ENCODE peak calls at places on chromosomes 4 and X, in five cellular contexts. M is IMR-90, C is H9, Y is neuronal stem cell, X is trophoblast cell. Q is an unnamed sample.

GRCh38 chr4:30720021-30720655 is at the start of gene PCDH7:
- DNase-seq in M (peak), X (no peak), C (peak), Y (peak), Q (peak)

GRCh38 chr4:145722561-145722960 is 42.6 kb downstream of the C4orf51 start:
- DNase-seq in X (no peak), C (no peak), M (no peak), Y (no peak), Q (no peak)

GRCh38 chrX:937391-937790 is 275.1 kb downstream of the CRLF2 start:
- DNase-seq in X (no peak), C (no peak), M (no peak), Y (no peak), Q (no peak)

GRCh38 chr4:89254847-89255246 is 52.8 kb downstream of the GPRIN3 start:
- DNase-seq in M (peak), X (peak), C (peak), Y (no peak), Q (peak)

GRCh38 chr4:101655847-101656246 is 134.7 kb upstream of the BANK1 start:
- DNase-seq in Y (no peak), C (no peak), M (no peak), X (no peak), Q (no peak)

GRCh38 chr4:48252313-48252712 is 17.3 kb downstream of the TEC start:
- DNase-seq in C (no peak), M (no peak), Y (no peak), X (peak), Q (no peak)

GRCh38 chr4:132642196-132642817 is 506.8 kb upstream of the PCDH10 start:
- DNase-seq in X (peak), M (peak), Y (peak), C (peak), Q (peak)

GRCh38 chrX:121298499-121298898 is 251.1 kb downstream of the GLUD2 start:
- DNase-seq in Y (no peak), X (no peak), C (no peak), M (no peak), Q (no peak)

GRCh38 chr4:145153904-145154298 is 26.5 kb downstream of the OTUD4 start:
- DNase-seq in C (no peak), Y (no peak), M (no peak), X (no peak), Q (no peak)

GRCh38 chr4:182400754-182401153 is 157.6 kb downstream of the TENM3 start:
- DNase-seq in C (no peak), Y (no peak), M (no peak), X (no peak), Q (no peak)

GRCh38 chrX:31500920-31501319 is 429.1 kb upstream of the FTHL17 start:
- DNase-seq in Y (no peak), X (no peak), M (peak), C (no peak), Q (no peak)

GRCh38 chr4:7823416-7823824 is 116.2 kb downstream of the AFAP1 start:
- DNase-seq in C (no peak), M (no peak), Y (no peak), X (no peak), Q (no peak)

GRCh38 chr4:135485371-135485770 is 1283.8 kb upstream of the PABPC4L start:
- DNase-seq in Y (no peak), C (no peak), X (no peak), M (no peak), Q (no peak)

DNA sequence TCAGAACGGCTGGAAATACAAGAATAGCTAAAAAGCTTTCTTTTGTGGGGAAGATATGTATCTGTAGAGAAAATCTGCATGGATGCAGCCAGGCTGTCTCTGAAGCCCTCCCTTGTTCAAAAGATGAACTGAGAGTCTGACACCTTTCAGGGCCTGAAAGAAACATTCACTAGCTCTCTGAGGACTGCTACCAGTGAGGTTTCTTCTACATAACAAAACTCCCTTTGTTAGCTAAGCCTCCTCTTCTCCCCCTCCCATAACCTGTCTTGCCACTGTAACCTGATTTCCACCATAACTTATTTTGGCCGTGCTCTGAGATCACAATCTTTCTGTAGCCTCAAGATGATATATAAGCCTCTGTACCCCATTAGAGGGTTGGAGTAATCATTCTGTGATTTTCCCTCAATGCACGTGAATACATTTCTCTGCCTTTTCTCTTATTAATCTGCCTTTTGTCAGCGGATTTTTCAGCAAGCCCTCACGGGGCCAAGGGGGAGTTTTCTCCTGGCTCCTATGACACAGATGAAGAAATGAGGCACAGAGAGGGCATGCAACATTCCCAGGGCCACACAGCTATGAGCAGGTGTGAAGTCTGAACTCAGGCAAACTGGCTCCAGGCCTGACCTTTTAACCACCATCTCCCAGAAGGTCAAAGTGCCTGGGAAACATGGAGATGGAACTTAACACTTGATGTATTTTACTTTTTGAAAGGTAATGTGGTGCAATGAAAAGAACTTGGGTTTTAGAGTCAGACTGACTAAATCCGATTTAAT is 161.6 kb upstream of the PRDX4 start:
- DNase-seq in Y (no peak), X (no peak), M (no peak), C (peak), Q (no peak)
- H2AFZ ChIP-seq in Y (no peak), X (no peak), M (no peak), C (no peak), Q (no peak)

GRCh38 chr4:39947963-39948362 is 29.7 kb downstream of the PDS5A start:
- DNase-seq in M (no peak), X (no peak), Y (no peak), C (no peak), Q (no peak)
- H3K14ac ChIP-seq in M (no peak), X (no peak), Y (no peak), C (no peak), Q (no peak)

DNA sequence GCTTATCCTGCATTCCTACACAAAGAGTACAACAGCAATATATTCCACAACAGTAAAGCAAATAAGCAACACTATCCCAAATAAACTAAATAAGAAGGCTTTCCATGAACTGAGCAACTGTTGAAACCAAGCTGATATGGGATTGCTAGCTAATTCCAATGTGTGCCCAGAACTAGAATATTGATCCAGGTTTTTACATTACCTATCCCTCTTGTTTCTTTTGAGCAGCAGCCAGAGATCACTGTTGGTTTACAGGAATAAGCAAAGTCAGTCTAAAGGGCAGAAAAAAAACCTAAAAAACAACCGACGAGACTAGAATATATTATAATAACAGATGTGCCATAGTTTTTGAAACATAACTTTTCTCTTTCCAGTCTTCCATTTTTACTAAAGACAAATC is 22.4 kb upstream of the ADH4 start:
- DNase-seq in Y (no peak), C (no peak), M (no peak), X (no peak), Q (no peak)
- H3K27ac ChIP-seq in Y (no peak), C (no peak), M (no peak), X (no peak), Q (no peak)

GRCh38 chrX:66018585-66019309 is 21.1 kb downstream of the VSIG4 start:
- DNase-seq in Y (no peak), X (no peak), M (no peak), C (no peak), Q (no peak)

GRCh38 chrX:66019974-66020373 is 19.9 kb downstream of the VSIG4 start:
- DNase-seq in M (no peak), C (no peak), Y (no peak), X (no peak), Q (no peak)

GRCh38 chrX:66017659-66018170 is 22.2 kb downstream of the VSIG4 start:
- DNase-seq in Y (no peak), M (no peak), C (no peak), X (no peak), Q (no peak)

GRCh38 chrX:66020578-66021406 is 19.1 kb downstream of the VSIG4 start:
- DNase-seq in M (no peak), Y (no peak), X (no peak), C (no peak), Q (no peak)

GRCh38 chrX:66019310-66019652 is 20.6 kb downstream of the VSIG4 start:
- DNase-seq in M (no peak), C (no peak), Y (no peak), X (no peak), Q (no peak)
- H2AFZ ChIP-seq in M (no peak), C (no peak), Y (no peak), X (no peak), Q (no peak)

GRCh38 chrX:41482153-41482850 is 35.2 kb downstream of the NYX start:
- DNase-seq in X (no peak), Y (no peak), M (peak), C (no peak), Q (no peak)
- H3K14ac ChIP-seq in X (no peak), Y (no peak), M (no peak), C (no peak), Q (no peak)

GRCh38 chrX:72169008-72169728 is 12.4 kb upstream of the PIN4 start:
- DNase-seq in C (no peak), M (no peak), Y (no peak), X (no peak), Q (no peak)
- H3K27ac ChIP-seq in C (no peak), M (no peak), Y (no peak), X (no peak), Q (no peak)

GRCh38 chr4:147984778-147985138 is 252.9 kb downstream of the ARHGAP10 start:
- DNase-seq in X (no peak), M (no peak), C (no peak), Y (no peak), Q (no peak)

GRCh38 chr4:147981305-147981704 is 249.4 kb downstream of the ARHGAP10 start:
- DNase-seq in M (peak), X (no peak), Y (no peak), C (no peak), Q (no peak)

GRCh38 chr4:147985376-147985775 is 253.5 kb downstream of the ARHGAP10 start:
- DNase-seq in X (no peak), M (no peak), C (no peak), Y (no peak), Q (no peak)

GRCh38 chr4:147987252-147987651 is 255.4 kb downstream of the ARHGAP10 start:
- DNase-seq in C (no peak), M (no peak), Y (no peak), X (no peak), Q (no peak)

DNA sequence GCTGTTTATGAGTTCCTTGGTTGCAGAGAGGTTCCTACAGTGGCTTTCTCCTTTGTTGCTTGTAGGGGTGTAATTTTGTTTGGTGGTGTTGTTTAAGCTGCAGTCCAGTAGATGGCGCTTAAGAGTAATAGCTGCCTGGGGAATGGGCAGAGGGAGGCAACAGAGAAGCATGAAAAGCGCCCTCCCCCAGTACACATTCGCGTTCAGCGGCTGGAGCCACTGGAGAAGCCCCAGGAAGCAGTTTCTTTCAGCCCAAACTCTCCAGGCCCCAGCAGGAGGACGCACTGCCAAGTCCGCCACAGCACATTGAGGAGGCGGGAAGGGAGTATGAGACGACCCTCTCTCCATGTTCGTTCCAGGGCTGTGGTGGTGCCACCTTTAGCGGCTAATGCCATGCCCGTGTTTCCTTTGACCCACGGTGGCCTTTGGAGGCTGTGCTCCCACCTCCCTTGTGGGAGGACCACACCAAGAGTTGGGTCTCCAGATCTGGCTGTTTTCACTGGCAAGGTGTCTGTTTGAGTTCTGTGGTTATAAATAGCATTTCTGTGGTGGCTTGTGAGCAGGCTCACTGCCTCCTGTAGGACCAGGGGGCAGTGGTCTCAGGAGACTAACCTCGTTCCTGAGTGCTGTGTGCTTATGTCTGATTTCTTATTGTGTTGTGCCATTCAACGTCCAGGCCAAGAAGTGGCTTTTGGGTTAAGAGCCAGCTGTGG is 252.3 kb downstream of the ARHGAP10 start:
- DNase-seq in M (peak), X (no peak), C (peak), Y (peak), Q (peak)
- H2AFZ ChIP-seq in M (no peak), X (no peak), C (no peak), Y (no peak), Q (no peak)

Q was measured in mesenchymal stem cell.